ENCODE peak calls at places on chromosomes 4 and X, in five cellular contexts. G is endodermal cell, C is kidney epithelial cell, I is adrenal gland, A is adipocyte. K is an unnamed sample.

GRCh38 chr4:74715731-74716435 is 78.4 kb downstream of the BTC start:
- DNase-seq in A (peak), G (no peak), I (no peak), C (peak), K (no peak)

GRCh38 chr4:65007841-65008439 is 598.7 kb upstream of the TECRL start:
- DNase-seq in G (peak), C (no peak), I (no peak), A (peak), K (peak)

GRCh38 chr4:83581411-83582288 is 45.7 kb downstream of the GPAT3 start:
- DNase-seq in C (no peak), G (no peak), I (no peak), A (no peak), K (no peak)

GRCh38 chrX:93468075-93468474 is 205.3 kb downstream of the NAP1L3 start:
- DNase-seq in C (no peak), I (no peak), G (no peak), A (no peak), K (no peak)

GRCh38 chr4:161498155-161498554 is 665.6 kb downstream of the FSTL5 start:
- DNase-seq in C (no peak), I (no peak), G (no peak), A (no peak), K (no peak)

GRCh38 chr4:169484485-169484884 is 127.9 kb downstream of the NEK1 start:
- DNase-seq in I (no peak), C (no peak), G (no peak), A (peak), K (no peak)

GRCh38 chrX:119516157-119516702 is 48.0 kb downstream of the SLC25A5 start:
- DNase-seq in I (peak), G (peak), C (peak), A (peak), K (peak)

GRCh38 chr4:155552180-155552579 is 114.5 kb upstream of the GUCY1A1 start:
- DNase-seq in G (peak), C (no peak), A (peak), I (no peak), K (no peak)

GRCh38 chr4:8882239-8882638 is 10.6 kb upstream of the HMX1 start:
- DNase-seq in G (no peak), A (no peak), I (no peak), C (no peak), K (no peak)

GRCh38 chrX:134512566-134512965 is 52.6 kb downstream of the HPRT1 start:
- DNase-seq in G (no peak), A (peak), I (no peak), C (peak), K (no peak)

GRCh38 chr4:3518941-3519340 is 13.3 kb downstream of the LRPAP1 start:
- DNase-seq in I (peak), C (no peak), A (no peak), G (no peak), K (no peak)

GRCh38 chr4:37324526-37324925 is 80.0 kb downstream of the NWD2 start:
- DNase-seq in G (no peak), A (no peak), C (no peak), I (no peak), K (no peak)

GRCh38 chrX:63809158-63809557 is 24.1 kb upstream of the ARHGEF9 start:
- DNase-seq in A (no peak), G (no peak), C (no peak), I (no peak), K (no peak)

GRCh38 chr4:180380733-180381132 is 1862.5 kb upstream of the TENM3 start:
- DNase-seq in I (no peak), C (peak), G (no peak), A (peak), K (no peak)

GRCh38 chr4:37890501-37891220 is at the start of gene TBC1D1:
- DNase-seq in I (peak), A (peak), C (no peak), G (peak), K (peak)

GRCh38 chr4:83605744-83606172 is 69.8 kb downstream of the GPAT3 start:
- DNase-seq in C (no peak), I (no peak), G (no peak), A (peak), K (no peak)

GRCh38 chr4:86156526-86156925 is 203.3 kb downstream of the MAPK10 start:
- DNase-seq in G (no peak), I (no peak), A (no peak), C (no peak), K (no peak)

GRCh38 chr4:124636793-124637192 is 75.7 kb downstream of the ANKRD50 start:
- DNase-seq in C (peak), G (peak), A (no peak), I (no peak), K (no peak)

GRCh38 chr4:84498203-84499026 is 677 bp downstream of the NKX6-1 start:
- DNase-seq in G (peak), A (peak), C (no peak), I (no peak), K (peak)

GRCh38 chr4:181959121-181959520 is 284.1 kb upstream of the TENM3 start:
- DNase-seq in C (peak), A (peak), I (peak), G (no peak), K (no peak)

GRCh38 chr4:51884606-51885005 is 41.7 kb downstream of the DCUN1D4 start:
- DNase-seq in A (no peak), G (peak), C (no peak), I (no peak), K (no peak)

GRCh38 chr4:186684220-186684619 is 39.4 kb downstream of the FAT1 start:
- DNase-seq in A (no peak), C (no peak), I (no peak), G (no peak), K (no peak)

GRCh38 chrX:2928127-2928582 is 984 bp downstream of the ARSD start:
- DNase-seq in G (no peak), C (peak), A (peak), I (peak), K (peak)

GRCh38 chr4:54076673-54077072 is 12.3 kb upstream of the CHIC2 start:
- DNase-seq in A (no peak), G (no peak), C (no peak), I (no peak), K (no peak)
- H3K4me3 ChIP-seq in A (no peak), G (no peak), C (no peak), I (no peak), K (no peak)

DNA sequence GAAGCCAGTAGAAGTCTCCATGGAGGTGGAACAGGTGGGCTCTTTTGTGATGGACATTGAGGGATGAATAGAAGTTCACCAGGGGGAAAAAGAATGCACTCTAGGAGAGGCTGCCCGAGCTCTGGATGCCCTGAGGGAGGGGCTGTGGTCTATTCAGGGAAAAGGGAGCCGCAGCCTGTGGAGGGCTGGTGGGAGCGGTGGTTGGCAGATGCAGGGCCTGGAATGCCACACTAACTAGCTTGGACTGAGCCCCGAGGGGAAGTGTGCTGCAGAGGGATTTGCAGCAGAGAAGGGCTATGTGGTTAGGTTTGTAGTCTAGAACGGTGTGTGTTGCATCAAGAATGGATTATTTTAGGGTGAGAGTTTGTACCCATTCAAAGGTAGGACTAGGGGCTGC is 29.5 kb upstream of the PSAPL1 start:
- DNase-seq in C (no peak), A (no peak), G (no peak), I (no peak), K (no peak)
- H3K4me3 ChIP-seq in C (no peak), A (no peak), G (no peak), I (no peak), K (no peak)

GRCh38 chr4:66949424-66949823 is 595.9 kb downstream of the CENPC start:
- DNase-seq in G (no peak), C (no peak), A (no peak), I (no peak), K (no peak)
- H3K4me3 ChIP-seq in G (no peak), C (no peak), A (no peak), I (no peak), K (no peak)

DNA sequence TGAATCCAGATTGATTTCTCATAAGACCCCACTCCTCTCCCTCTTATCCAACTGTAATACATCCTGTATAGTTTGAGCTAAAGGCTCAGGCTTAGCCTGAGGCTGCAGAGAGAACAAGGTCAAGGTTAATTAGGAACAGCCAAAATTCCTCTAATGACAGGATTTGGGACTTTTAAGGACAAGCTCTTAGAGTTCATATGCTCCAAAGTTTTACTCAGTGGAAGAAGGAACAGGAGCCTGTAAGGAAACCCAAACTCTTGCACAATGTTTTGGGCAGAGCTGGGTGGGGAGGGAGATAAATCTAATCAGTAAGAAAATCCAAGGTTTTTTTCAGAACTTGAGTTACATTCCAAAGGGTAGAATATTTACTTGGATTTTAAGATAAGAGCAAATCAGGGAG is 238.8 kb downstream of the QDPR start:
- DNase-seq in I (peak), A (peak), C (no peak), G (no peak), K (no peak)
- H3K4me3 ChIP-seq in I (no peak), A (no peak), C (no peak), G (peak), K (no peak)

GRCh38 chr4:26185436-26185835 is 135.4 kb upstream of the RBPJ start:
- DNase-seq in G (no peak), I (no peak), A (no peak), C (no peak), K (no peak)
- H3K4me3 ChIP-seq in G (no peak), I (no peak), A (no peak), C (no peak), K (no peak)

GRCh38 chrX:78105944-78106650 is 2.0 kb downstream of the PGK1 start:
- DNase-seq in A (no peak), C (no peak), G (no peak), I (no peak), K (no peak)
- H3K4me3 ChIP-seq in A (peak), C (peak), G (peak), I (no peak), K (no peak)

GRCh38 chr4:104907991-104908390 is 238.7 kb upstream of the TET2 start:
- DNase-seq in C (no peak), G (no peak), I (no peak), A (no peak), K (no peak)

GRCh38 chr4:104909376-104909775 is 237.3 kb upstream of the TET2 start:
- DNase-seq in C (no peak), G (no peak), A (no peak), I (no peak), K (no peak)

GRCh38 chr4:104906274-104906673 is 240.4 kb upstream of the TET2 start:
- DNase-seq in G (no peak), I (no peak), C (no peak), A (no peak), K (no peak)

GRCh38 chr4:104905546-104905945 is 241.1 kb upstream of the TET2 start:
- DNase-seq in I (no peak), G (no peak), C (no peak), A (peak), K (no peak)

DNA sequence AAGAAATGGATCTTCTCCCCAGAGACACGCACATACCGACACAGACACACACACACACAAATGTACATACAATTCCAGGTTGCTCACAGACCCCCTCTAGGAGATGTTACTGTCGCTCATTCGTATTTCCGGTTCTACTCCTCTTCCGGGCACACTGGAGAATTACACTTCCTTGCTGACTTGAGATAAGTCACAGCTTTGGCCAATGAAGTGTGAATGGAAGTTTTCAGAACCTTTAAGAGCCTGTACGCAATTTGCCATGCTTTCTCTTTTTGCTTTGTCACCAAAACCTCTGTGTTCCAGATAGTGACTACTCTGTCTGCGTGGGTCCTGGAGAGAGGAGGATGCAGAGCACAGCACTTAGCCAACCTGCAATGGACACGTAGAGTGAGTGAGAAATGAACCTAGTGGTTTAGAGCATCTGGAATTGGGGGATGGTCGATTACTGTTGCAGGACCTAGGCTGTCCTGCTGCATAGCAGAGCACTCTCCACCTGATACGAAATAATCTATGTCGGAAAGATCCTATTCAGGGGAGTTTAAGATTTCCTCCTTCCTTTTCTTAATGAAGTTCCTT is 239.5 kb upstream of the TET2 start:
- DNase-seq in A (no peak), I (no peak), G (no peak), C (no peak), K (no peak)
- H3K4me3 ChIP-seq in A (no peak), I (no peak), G (no peak), C (no peak), K (no peak)

GRCh38 chrX:45022144-45022543 is 149.2 kb downstream of the KDM6A start:
- DNase-seq in I (no peak), A (no peak), G (no peak), C (no peak), K (no peak)

DNA sequence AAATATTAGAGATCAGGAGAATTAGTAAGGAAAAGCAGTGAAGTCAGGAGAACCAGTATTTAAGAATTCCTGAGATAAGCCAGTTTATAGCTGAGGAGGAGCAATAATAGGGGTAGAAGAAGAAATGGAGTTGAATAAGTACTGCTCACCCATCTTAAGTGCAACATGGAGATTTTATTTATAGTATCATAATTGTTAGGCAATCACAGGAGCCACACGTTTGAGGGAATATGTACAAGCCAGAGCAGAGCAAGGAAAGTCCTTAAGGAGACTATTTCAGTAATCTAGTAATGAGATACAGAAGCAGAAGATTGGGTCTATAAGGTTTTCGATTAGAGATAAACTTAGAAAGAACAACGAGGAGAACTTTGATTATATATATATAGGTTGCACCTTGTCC is 145.0 kb downstream of the KDM6A start:
- DNase-seq in G (no peak), C (no peak), A (no peak), I (no peak), K (no peak)
- H3K4me3 ChIP-seq in G (no peak), C (no peak), A (no peak), I (no peak), K (no peak)

GRCh38 chr4:122920473-122920872 is 1.9 kb downstream of the NUDT6 start:
- DNase-seq in G (no peak), I (no peak), A (no peak), C (no peak), K (no peak)

GRCh38 chr4:122921300-122921699 is 1.1 kb downstream of the NUDT6 start:
- DNase-seq in A (no peak), I (no peak), C (no peak), G (no peak), K (no peak)

GRCh38 chr4:122921971-122922876 is at the start of gene NUDT6:
- DNase-seq in I (peak), A (peak), C (peak), G (peak), K (peak)

GRCh38 chr4:122917731-122918130 is 4.7 kb downstream of the NUDT6 start:
- DNase-seq in G (no peak), I (no peak), C (no peak), A (no peak), K (no peak)

GRCh38 chr4:122922877-122923511 is 597 bp upstream of the NUDT6 start:
- DNase-seq in I (peak), A (peak), G (peak), C (peak), K (peak)
- H3K4me3 ChIP-seq in I (peak), A (peak), G (peak), C (peak), K (peak)

DNA sequence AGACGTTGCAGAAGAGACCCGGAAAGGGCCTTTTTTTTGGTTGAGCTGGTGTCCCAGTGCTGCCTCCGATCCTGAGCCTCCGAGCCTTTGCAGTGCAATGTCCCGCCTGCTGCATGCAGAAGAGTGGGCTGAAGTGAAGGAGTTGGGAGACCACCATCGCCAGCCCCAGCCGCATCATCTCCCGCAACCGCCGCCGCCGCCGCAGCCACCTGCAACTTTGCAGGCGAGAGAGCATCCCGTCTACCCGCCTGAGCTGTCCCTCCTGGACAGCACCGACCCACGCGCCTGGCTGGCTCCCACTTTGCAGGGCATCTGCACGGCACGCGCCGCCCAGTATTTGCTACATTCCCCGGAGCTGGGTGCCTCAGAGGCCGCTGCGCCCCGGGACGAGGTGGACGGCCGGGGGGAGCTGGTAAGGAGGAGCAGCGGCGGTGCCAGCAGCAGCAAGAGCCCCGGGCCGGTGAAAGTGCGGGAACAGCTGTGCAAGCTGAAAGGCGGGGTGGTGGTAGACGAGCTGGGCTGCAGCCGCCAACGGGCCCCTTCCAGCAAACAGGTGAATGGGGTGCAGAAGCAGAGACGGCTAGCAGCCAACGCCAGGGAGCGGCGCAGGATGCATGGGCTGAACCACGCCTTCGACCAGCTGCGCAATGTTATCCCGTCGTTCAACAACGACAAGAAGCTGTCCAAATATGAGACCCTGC is 427 bp downstream of the ATOH1 start:
- DNase-seq in A (peak), C (no peak), G (peak), I (peak), K (no peak)
- H3K4me3 ChIP-seq in A (peak), C (peak), G (peak), I (no peak), K (peak)